ENCODE peak calls at places on chromosomes 12 and 14, in four cellular contexts. W, L, Q and O are unnamed samples.
A peak's percentile ranks its signal among the peaks of the same experiment; 100 is the strongest.

GRCh38 chr12:88923631-88924030 is 343.4 kb upstream of the KITLG start:
- DNase-seq in L (no peak), W (no peak), Q (no peak), O (no peak)

GRCh38 chr12:98232753-98233385 is 282.5 kb upstream of the TMPO start:
- DNase-seq in W (no peak), Q (no peak), L (no peak), O (no peak)

GRCh38 chr14:39988939-39989338 is 556.7 kb upstream of the FBXO33 start:
- DNase-seq in Q (peak; percentile 1), W (no peak), L (no peak), O (no peak)

GRCh38 chr12:76633415-76633814 is 73.8 kb upstream of the OSBPL8 start:
- DNase-seq in Q (peak; percentile 52), W (no peak), L (no peak), O (no peak)

GRCh38 chr12:68638721-68639395 is 28.2 kb downstream of the RAP1B start:
- DNase-seq in W (no peak), L (no peak), Q (no peak), O (no peak)

GRCh38 chr14:54106802-54107377 is 150.3 kb upstream of the BMP4 start:
- DNase-seq in W (no peak), L (no peak), Q (no peak), O (no peak)

GRCh38 chr14:23641915-23642588 is 5.9 kb downstream of the DHRS2 start:
- DNase-seq in Q (no peak), L (no peak), W (no peak), O (no peak)

GRCh38 chr12:13000935-13001724 is 1.1 kb upstream of the HEBP1 start:
- DNase-seq in Q (peak; percentile 19), W (peak; percentile 86), L (no peak), O (peak; percentile 32)

GRCh38 chr12:110578522-110579238 is 4.4 kb downstream of the PPTC7 start:
- DNase-seq in Q (no peak), W (no peak), L (no peak), O (no peak)

GRCh38 chr14:69298131-69299071 is 38.4 kb downstream of the GALNT16 start:
- DNase-seq in Q (no peak), W (no peak), L (no peak), O (no peak)

GRCh38 chr12:78402366-78403134 is 462.0 kb upstream of the SYT1 start:
- DNase-seq in L (no peak), W (no peak), Q (no peak), O (no peak)

GRCh38 chr12:15852383-15852782 is 29.8 kb upstream of the STRAP start:
- DNase-seq in Q (no peak), L (no peak), W (no peak), O (peak; percentile 74)

GRCh38 chr12:50786498-50787231 is 22.8 kb downstream of the ATF1 start:
- DNase-seq in L (no peak), W (peak; percentile 84), Q (no peak), O (peak; percentile 97)

GRCh38 chr14:55911794-55912193 is 206.4 kb upstream of the PELI2 start:
- DNase-seq in L (no peak), Q (no peak), W (no peak), O (no peak)

GRCh38 chr12:85466906-85467305 is 186.9 kb downstream of the ALX1 start:
- DNase-seq in W (no peak), L (no peak), Q (no peak), O (peak; percentile 3)

GRCh38 chr14:37278673-37279538 is 81.2 kb downstream of the MIPOL1 start:
- DNase-seq in L (no peak), Q (no peak), W (no peak), O (no peak)

GRCh38 chr14:95515080-95515489 is 1.4 kb downstream of the SYNE3 start:
- DNase-seq in L (no peak), W (no peak), Q (no peak), O (no peak)

GRCh38 chr14:95597784-95598204 is 62.9 kb downstream of the GLRX5 start:
- DNase-seq in Q (peak; percentile 5), L (no peak), W (no peak), O (peak; percentile 43)

GRCh38 chr14:90483551-90483950 is 86.7 kb downstream of the CALM1 start:
- DNase-seq in Q (no peak), W (no peak), L (no peak), O (no peak)

GRCh38 chr12:2414810-2415567 is 362.2 kb downstream of the CACNA1C start:
- DNase-seq in W (no peak), L (no peak), Q (no peak), O (no peak)

GRCh38 chr14:103737432-103738045 is 21.9 kb downstream of the ZFYVE21 start:
- DNase-seq in W (no peak), L (no peak), Q (no peak), O (no peak)

GRCh38 chr12:12511895-12512674 is 50.6 kb downstream of the DUSP16 start:
- DNase-seq in Q (no peak), L (no peak), W (no peak), O (no peak)

GRCh38 chr12:101772019-101772774 is 32.9 kb upstream of the SYCP3 start:
- DNase-seq in L (no peak), Q (no peak), W (no peak), O (no peak)

GRCh38 chr12:52018448-52019122 is 11.8 kb downstream of the TAMALIN start:
- DNase-seq in W (no peak), Q (no peak), L (no peak), O (no peak)

GRCh38 chr12:109529618-109530300 is 43.5 kb downstream of the MMAB start:
- DNase-seq in L (no peak), W (no peak), Q (no peak), O (no peak)

GRCh38 chr12:79056775-79057174 is 192.2 kb downstream of the SYT1 start:
- DNase-seq in L (no peak), Q (no peak), W (no peak), O (peak; percentile 37)

GRCh38 chr14:26531894-26532293 is 65.9 kb downstream of the NOVA1 start:
- DNase-seq in W (peak; percentile 14), Q (no peak), L (no peak), O (peak; percentile 81)

GRCh38 chr14:106436310-106436905 is 910.0 kb downstream of the TMEM121 start:
- DNase-seq in Q (peak; percentile 61), W (peak; percentile 3), L (no peak), O (no peak)
- TF ChIP-seq ELK1 in Q (no peak), W (no peak), L (no peak), O (no peak)

DNA sequence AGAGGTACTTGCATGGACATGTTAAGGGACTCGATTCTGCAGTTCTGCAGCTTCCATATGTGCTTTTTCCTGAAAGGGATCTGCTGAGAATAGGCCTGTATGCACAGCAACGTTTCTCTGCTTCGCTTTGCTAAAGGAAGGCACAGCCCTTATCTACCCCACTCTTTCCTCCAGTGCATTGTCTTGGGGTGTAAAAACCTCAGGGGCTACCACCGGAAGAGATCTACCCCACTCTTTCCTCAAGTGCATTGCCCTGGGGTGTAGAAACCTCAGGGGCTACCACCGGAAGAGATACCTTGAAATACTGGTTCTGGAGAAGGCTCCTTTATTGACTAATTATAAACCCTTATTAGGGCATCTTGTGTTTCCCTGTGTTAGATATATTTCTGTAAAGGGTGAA is 52.9 kb downstream of the SEL1L start:
- DNase-seq in L (no peak), W (no peak), Q (no peak), O (no peak)
- TF ChIP-seq ELK1 in L (no peak), W (no peak), Q (no peak), O (no peak)

GRCh38 chr14:60645191-60645590 is 4.1 kb downstream of the SIX1 start:
- DNase-seq in W (no peak), Q (no peak), L (no peak), O (no peak)
- TF ChIP-seq ELK1 in W (no peak), Q (no peak), L (no peak), O (no peak)

GRCh38 chr14:76901171-76902055 is 75.2 kb downstream of the LRRC74A start:
- DNase-seq in L (no peak), Q (no peak), W (no peak), O (peak; percentile 9)

GRCh38 chr14:76904740-76905569 is 78.7 kb downstream of the LRRC74A start:
- DNase-seq in L (peak; percentile 84), W (peak; percentile 96), Q (no peak), O (peak; percentile 99)

GRCh38 chr14:76900406-76901085 is 74.3 kb downstream of the LRRC74A start:
- DNase-seq in W (no peak), Q (no peak), L (no peak), O (no peak)

GRCh38 chr14:76902591-76902990 is 76.4 kb downstream of the LRRC74A start:
- DNase-seq in Q (no peak), L (no peak), W (no peak), O (no peak)

DNA sequence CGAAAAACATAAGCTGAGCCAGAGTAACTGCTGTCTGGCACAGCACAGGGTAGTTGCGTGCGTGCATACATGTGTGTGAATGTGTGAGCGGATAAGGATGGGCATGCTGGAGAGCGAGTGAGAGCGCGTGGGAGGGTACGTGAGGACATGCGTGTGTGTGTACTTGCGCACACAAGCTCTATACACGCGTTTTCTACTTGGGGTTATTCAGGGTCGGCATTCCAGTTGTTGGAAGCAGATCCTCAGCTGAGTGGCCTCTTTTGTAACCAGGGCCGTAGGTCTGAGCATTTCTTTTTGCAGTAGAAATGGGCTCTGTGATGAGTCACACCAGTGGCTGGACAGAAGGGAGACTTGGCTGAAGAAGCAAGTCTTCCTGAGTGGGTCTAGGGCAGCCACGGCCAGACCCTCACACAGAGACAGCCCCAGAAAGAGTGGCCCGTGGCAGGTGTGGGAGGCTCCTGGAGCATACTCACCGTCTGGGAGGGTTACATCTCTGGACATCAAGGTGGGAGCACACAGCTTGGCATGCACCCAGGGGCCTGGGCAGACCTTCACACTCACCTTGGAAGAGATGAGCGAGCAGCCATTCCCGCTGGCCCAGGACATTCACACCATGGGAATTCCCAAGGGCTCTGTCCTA is 78.0 kb downstream of the LRRC74A start:
- DNase-seq in Q (no peak), L (no peak), W (no peak), O (peak; percentile 98)
- TF ChIP-seq ELK1 in Q (no peak), L (no peak), W (no peak), O (no peak)

GRCh38 chr14:85233756-85234545 is 296.0 kb upstream of the FLRT2 start:
- DNase-seq in Q (no peak), L (no peak), W (peak; percentile 46), O (peak; percentile 80)
- TF ChIP-seq ELK1 in Q (no peak), L (no peak), W (no peak), O (no peak)

GRCh38 chr14:52061890-52062289 is 7.0 kb downstream of the NID2 start:
- DNase-seq in Q (no peak), W (no peak), L (no peak), O (no peak)
- TF ChIP-seq ELK1 in Q (no peak), W (no peak), L (no peak), O (no peak)

DNA sequence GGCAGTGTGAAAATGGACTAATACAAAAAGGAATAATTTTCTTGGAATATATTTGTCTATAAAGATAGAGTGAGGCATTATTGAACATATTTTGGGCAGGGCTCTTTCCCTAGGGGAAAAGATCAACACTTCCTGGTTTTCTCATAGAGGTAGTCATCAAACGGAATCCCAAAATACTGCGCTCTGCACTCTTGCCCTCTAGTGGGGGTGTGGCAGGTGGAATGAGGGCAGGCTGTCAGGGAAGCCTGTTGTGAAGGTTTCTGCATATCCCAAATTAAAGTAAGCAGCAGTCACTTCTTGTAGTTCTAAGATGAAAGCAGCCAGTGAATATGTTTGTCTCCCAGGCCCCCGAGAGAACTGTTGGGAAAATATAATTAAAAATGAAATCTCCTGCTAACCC is 666.8 kb upstream of the TMEM132C start:
- DNase-seq in W (no peak), Q (no peak), L (no peak), O (no peak)
- TF ChIP-seq ELK1 in W (no peak), Q (no peak), L (no peak), O (no peak)